ENCODE peak calls at places on chromosome 11, in ten cellular contexts. One of them, this sample, is unnamed.

GRCh38 chr11:118258410-118258809 is 5.7 kb downstream of the MPZL2 start:
- DNase-seq in stimulated activated CD8-positive, alpha-beta memory T cell treated with anti-CD3 and anti-CD28 coated beads, Interleukin-15, amount 100 ng/mL, for 4 hours: no peak
- DNase-seq in Ammon's horn: no peak
- DNase-seq in AG04449: no peak
- DNase-seq in astrocyte of the hippocampus: no peak
- DNase-seq in activated CD8-positive, alpha-beta memory T cell treated with anti-CD3 and anti-CD28 coated beads for 1 hour: no peak
- DNase-seq in NCI-H510A: no peak
- DNase-seq in cardiac fibroblast: no peak
- DNase-seq in NCI-H1436: no peak
- DNase-seq in uterus: no peak
- DNase-seq in this sample: no peak

GRCh38 chr11:2924381-2924780 is 4.8 kb downstream of the PHLDA2 start:
- DNase-seq in stimulated activated CD8-positive, alpha-beta memory T cell treated with anti-CD3 and anti-CD28 coated beads, Interleukin-15, amount 100 ng/mL, for 4 hours: no peak
- DNase-seq in Ammon's horn: no peak
- DNase-seq in AG04449: no peak
- DNase-seq in astrocyte of the hippocampus: no peak
- DNase-seq in activated CD8-positive, alpha-beta memory T cell treated with anti-CD3 and anti-CD28 coated beads for 1 hour: no peak
- DNase-seq in NCI-H510A: no peak
- DNase-seq in cardiac fibroblast: no peak
- DNase-seq in NCI-H1436: no peak
- DNase-seq in uterus: no peak
- DNase-seq in this sample: no peak

GRCh38 chr11:112086422-112087191 is at the start of the genes SDHD and TIMM8B:
- DNase-seq in stimulated activated CD8-positive, alpha-beta memory T cell treated with anti-CD3 and anti-CD28 coated beads, Interleukin-15, amount 100 ng/mL, for 4 hours: peak; percentile 91
- DNase-seq in Ammon's horn: peak; percentile 98
- DNase-seq in AG04449: peak; percentile 50
- DNase-seq in astrocyte of the hippocampus: peak; percentile 98
- DNase-seq in activated CD8-positive, alpha-beta memory T cell treated with anti-CD3 and anti-CD28 coated beads for 1 hour: peak; percentile 89
- DNase-seq in NCI-H510A: peak; percentile 87
- DNase-seq in cardiac fibroblast: peak; percentile 98
- DNase-seq in NCI-H1436: peak; percentile 96
- DNase-seq in uterus: peak; percentile 96
- DNase-seq in this sample: peak; percentile 83

GRCh38 chr11:93000511-93001476 is 31.3 kb downstream of the MTNR1B start:
- DNase-seq in stimulated activated CD8-positive, alpha-beta memory T cell treated with anti-CD3 and anti-CD28 coated beads, Interleukin-15, amount 100 ng/mL, for 4 hours: no peak
- DNase-seq in Ammon's horn: no peak
- DNase-seq in AG04449: peak; percentile 63
- DNase-seq in astrocyte of the hippocampus: peak; percentile 64
- DNase-seq in activated CD8-positive, alpha-beta memory T cell treated with anti-CD3 and anti-CD28 coated beads for 1 hour: no peak
- DNase-seq in NCI-H510A: no peak
- DNase-seq in cardiac fibroblast: peak; percentile 57
- DNase-seq in NCI-H1436: no peak
- DNase-seq in uterus: no peak
- DNase-seq in this sample: no peak

GRCh38 chr11:134515081-134515960 is 103.3 kb upstream of the B3GAT1 start:
- DNase-seq in stimulated activated CD8-positive, alpha-beta memory T cell treated with anti-CD3 and anti-CD28 coated beads, Interleukin-15, amount 100 ng/mL, for 4 hours: no peak
- DNase-seq in Ammon's horn: no peak
- DNase-seq in AG04449: no peak
- DNase-seq in astrocyte of the hippocampus: no peak
- DNase-seq in activated CD8-positive, alpha-beta memory T cell treated with anti-CD3 and anti-CD28 coated beads for 1 hour: no peak
- DNase-seq in NCI-H510A: no peak
- DNase-seq in cardiac fibroblast: no peak
- DNase-seq in NCI-H1436: no peak
- DNase-seq in uterus: no peak
- DNase-seq in this sample: no peak

GRCh38 chr11:88827018-88827676 is 238.6 kb downstream of the GRM5 start:
- DNase-seq in stimulated activated CD8-positive, alpha-beta memory T cell treated with anti-CD3 and anti-CD28 coated beads, Interleukin-15, amount 100 ng/mL, for 4 hours: no peak
- DNase-seq in Ammon's horn: no peak
- DNase-seq in AG04449: no peak
- DNase-seq in astrocyte of the hippocampus: no peak
- DNase-seq in activated CD8-positive, alpha-beta memory T cell treated with anti-CD3 and anti-CD28 coated beads for 1 hour: no peak
- DNase-seq in NCI-H510A: no peak
- DNase-seq in cardiac fibroblast: no peak
- DNase-seq in NCI-H1436: no peak
- DNase-seq in uterus: no peak
- DNase-seq in this sample: no peak

GRCh38 chr11:128361451-128362020 is 225.8 kb downstream of the ETS1 start:
- DNase-seq in stimulated activated CD8-positive, alpha-beta memory T cell treated with anti-CD3 and anti-CD28 coated beads, Interleukin-15, amount 100 ng/mL, for 4 hours: no peak
- DNase-seq in Ammon's horn: no peak
- DNase-seq in AG04449: peak; percentile 34
- DNase-seq in astrocyte of the hippocampus: peak; percentile 81
- DNase-seq in activated CD8-positive, alpha-beta memory T cell treated with anti-CD3 and anti-CD28 coated beads for 1 hour: no peak
- DNase-seq in NCI-H510A: peak; percentile 85
- DNase-seq in cardiac fibroblast: peak; percentile 74
- DNase-seq in NCI-H1436: peak; percentile 13
- DNase-seq in uterus: no peak
- DNase-seq in this sample: no peak

GRCh38 chr11:76856111-76856510 is 4.6 kb upstream of the ACER3 start:
- DNase-seq in stimulated activated CD8-positive, alpha-beta memory T cell treated with anti-CD3 and anti-CD28 coated beads, Interleukin-15, amount 100 ng/mL, for 4 hours: no peak
- DNase-seq in Ammon's horn: no peak
- DNase-seq in AG04449: no peak
- DNase-seq in astrocyte of the hippocampus: no peak
- DNase-seq in activated CD8-positive, alpha-beta memory T cell treated with anti-CD3 and anti-CD28 coated beads for 1 hour: no peak
- DNase-seq in NCI-H510A: no peak
- DNase-seq in cardiac fibroblast: peak; percentile 14
- DNase-seq in NCI-H1436: no peak
- DNase-seq in uterus: no peak
- DNase-seq in this sample: no peak

GRCh38 chr11:10118830-10119229 is 175.2 kb downstream of the SBF2 start:
- DNase-seq in stimulated activated CD8-positive, alpha-beta memory T cell treated with anti-CD3 and anti-CD28 coated beads, Interleukin-15, amount 100 ng/mL, for 4 hours: no peak
- DNase-seq in Ammon's horn: no peak
- DNase-seq in AG04449: no peak
- DNase-seq in astrocyte of the hippocampus: no peak
- DNase-seq in activated CD8-positive, alpha-beta memory T cell treated with anti-CD3 and anti-CD28 coated beads for 1 hour: no peak
- DNase-seq in NCI-H510A: no peak
- DNase-seq in cardiac fibroblast: peak; percentile 53
- DNase-seq in NCI-H1436: no peak
- DNase-seq in uterus: no peak
- DNase-seq in this sample: no peak

GRCh38 chr11:12380565-12381325 is 3.4 kb downstream of the PARVA start:
- DNase-seq in stimulated activated CD8-positive, alpha-beta memory T cell treated with anti-CD3 and anti-CD28 coated beads, Interleukin-15, amount 100 ng/mL, for 4 hours: no peak
- DNase-seq in Ammon's horn: no peak
- DNase-seq in AG04449: no peak
- DNase-seq in astrocyte of the hippocampus: no peak
- DNase-seq in activated CD8-positive, alpha-beta memory T cell treated with anti-CD3 and anti-CD28 coated beads for 1 hour: no peak
- DNase-seq in NCI-H510A: no peak
- DNase-seq in cardiac fibroblast: no peak
- DNase-seq in NCI-H1436: no peak
- DNase-seq in uterus: no peak
- DNase-seq in this sample: peak; percentile 3

GRCh38 chr11:67351275-67352005 is 1.9 kb downstream of the POLD4 start:
- DNase-seq in stimulated activated CD8-positive, alpha-beta memory T cell treated with anti-CD3 and anti-CD28 coated beads, Interleukin-15, amount 100 ng/mL, for 4 hours: no peak
- DNase-seq in Ammon's horn: peak; percentile 82
- DNase-seq in AG04449: no peak
- DNase-seq in astrocyte of the hippocampus: peak; percentile 89
- DNase-seq in activated CD8-positive, alpha-beta memory T cell treated with anti-CD3 and anti-CD28 coated beads for 1 hour: peak; percentile 51
- DNase-seq in NCI-H510A: no peak
- DNase-seq in cardiac fibroblast: peak; percentile 88
- DNase-seq in NCI-H1436: peak; percentile 69
- DNase-seq in uterus: peak; percentile 68
- DNase-seq in this sample: no peak